ENCODE peak calls at places on chromosomes 6 and 20, in nine cellular contexts. One of them, this sample, is unnamed.

GRCh38 chr20:62370115-62370806 is 3.1 kb upstream of the LAMA5 start:
- DNase-seq in left lung: peak; percentile 72
- DNase-seq in neural progenitor cell: no peak
- DNase-seq in adrenal gland: peak; percentile 54
- DNase-seq in osteoblast: peak; percentile 98
- DNase-seq in pancreas: no peak
- DNase-seq in lung: no peak
- DNase-seq in spleen: no peak
- DNase-seq in sigmoid colon: no peak
- DNase-seq in this sample: peak; percentile 47

GRCh38 chr20:31594002-31594557 is 11.0 kb upstream of the ID1 start:
- DNase-seq in left lung: no peak
- DNase-seq in neural progenitor cell: no peak
- DNase-seq in adrenal gland: no peak
- DNase-seq in osteoblast: no peak
- DNase-seq in pancreas: no peak
- DNase-seq in lung: no peak
- DNase-seq in spleen: no peak
- DNase-seq in sigmoid colon: no peak
- DNase-seq in this sample: no peak

GRCh38 chr20:56429496-56429895 is 17.4 kb downstream of the CASS4 start:
- DNase-seq in left lung: peak; percentile 31
- DNase-seq in neural progenitor cell: no peak
- DNase-seq in adrenal gland: no peak
- DNase-seq in osteoblast: no peak
- DNase-seq in pancreas: no peak
- DNase-seq in lung: no peak
- DNase-seq in spleen: no peak
- DNase-seq in sigmoid colon: no peak
- DNase-seq in this sample: no peak

GRCh38 chr6:17490724-17491123 is 97.3 kb downstream of the CAP2 start:
- DNase-seq in left lung: no peak
- DNase-seq in neural progenitor cell: no peak
- DNase-seq in adrenal gland: no peak
- DNase-seq in osteoblast: no peak
- DNase-seq in pancreas: no peak
- DNase-seq in lung: no peak
- DNase-seq in spleen: no peak
- DNase-seq in sigmoid colon: no peak
- DNase-seq in this sample: no peak

GRCh38 chr20:4961746-4962145 is 39.6 kb downstream of the SLC23A2 start:
- DNase-seq in left lung: no peak
- DNase-seq in neural progenitor cell: no peak
- DNase-seq in adrenal gland: peak; percentile 81
- DNase-seq in osteoblast: peak; percentile 9
- DNase-seq in pancreas: no peak
- DNase-seq in lung: no peak
- DNase-seq in spleen: no peak
- DNase-seq in sigmoid colon: no peak
- DNase-seq in this sample: no peak

GRCh38 chr6:19322691-19323470 is 514.3 kb upstream of the ID4 start:
- DNase-seq in left lung: no peak
- DNase-seq in neural progenitor cell: no peak
- DNase-seq in adrenal gland: no peak
- DNase-seq in osteoblast: no peak
- DNase-seq in pancreas: no peak
- DNase-seq in lung: no peak
- DNase-seq in spleen: no peak
- DNase-seq in sigmoid colon: no peak
- DNase-seq in this sample: no peak

GRCh38 chr20:58223358-58223941 is 5.0 kb downstream of the ANKRD60 start:
- DNase-seq in left lung: no peak
- DNase-seq in neural progenitor cell: no peak
- DNase-seq in adrenal gland: no peak
- DNase-seq in osteoblast: no peak
- DNase-seq in pancreas: no peak
- DNase-seq in lung: no peak
- DNase-seq in spleen: no peak
- DNase-seq in sigmoid colon: peak; percentile 34
- DNase-seq in this sample: no peak

GRCh38 chr6:2498224-2498623 is 252.5 kb downstream of the MYLK4 start:
- DNase-seq in left lung: no peak
- DNase-seq in neural progenitor cell: no peak
- DNase-seq in adrenal gland: no peak
- DNase-seq in osteoblast: no peak
- DNase-seq in pancreas: no peak
- DNase-seq in lung: no peak
- DNase-seq in spleen: no peak
- DNase-seq in sigmoid colon: no peak
- DNase-seq in this sample: no peak

GRCh38 chr20:63843222-63843621 is 12.2 kb upstream of the ZBTB46 start:
- DNase-seq in left lung: no peak
- DNase-seq in neural progenitor cell: no peak
- DNase-seq in adrenal gland: no peak
- DNase-seq in osteoblast: no peak
- DNase-seq in pancreas: no peak
- DNase-seq in lung: no peak
- DNase-seq in spleen: no peak
- DNase-seq in sigmoid colon: no peak
- DNase-seq in this sample: no peak

GRCh38 chr20:43579861-43580793 is 10.6 kb upstream of the IFT52 start:
- DNase-seq in left lung: no peak
- DNase-seq in neural progenitor cell: no peak
- DNase-seq in adrenal gland: no peak
- DNase-seq in osteoblast: no peak
- DNase-seq in pancreas: no peak
- DNase-seq in lung: no peak
- DNase-seq in spleen: peak; percentile 11
- DNase-seq in sigmoid colon: no peak
- DNase-seq in this sample: no peak

GRCh38 chr6:16049178-16049577 is 79.7 kb upstream of the MYLIP start:
- DNase-seq in left lung: no peak
- DNase-seq in neural progenitor cell: no peak
- DNase-seq in adrenal gland: no peak
- DNase-seq in osteoblast: no peak
- DNase-seq in pancreas: no peak
- DNase-seq in lung: no peak
- DNase-seq in spleen: no peak
- DNase-seq in sigmoid colon: no peak
- DNase-seq in this sample: no peak

GRCh38 chr6:132872923-132873322 is 58.6 kb downstream of the RPS12 start:
- DNase-seq in left lung: no peak
- DNase-seq in neural progenitor cell: no peak
- DNase-seq in adrenal gland: no peak
- DNase-seq in osteoblast: no peak
- DNase-seq in pancreas: no peak
- DNase-seq in lung: no peak
- DNase-seq in spleen: no peak
- DNase-seq in sigmoid colon: no peak
- DNase-seq in this sample: no peak

GRCh38 chr20:61949363-61949713 is 116.3 kb downstream of the TAF4 start:
- DNase-seq in left lung: no peak
- DNase-seq in neural progenitor cell: no peak
- DNase-seq in adrenal gland: no peak
- DNase-seq in osteoblast: peak; percentile 69
- DNase-seq in pancreas: no peak
- DNase-seq in lung: no peak
- DNase-seq in spleen: peak; percentile 49
- DNase-seq in sigmoid colon: peak; percentile 35
- DNase-seq in this sample: no peak

GRCh38 chr20:35248641-35249475 is 22.4 kb downstream of the MMP24 start:
- DNase-seq in left lung: no peak
- DNase-seq in neural progenitor cell: no peak
- DNase-seq in adrenal gland: no peak
- DNase-seq in osteoblast: no peak
- DNase-seq in pancreas: no peak
- DNase-seq in lung: no peak
- DNase-seq in spleen: no peak
- DNase-seq in sigmoid colon: no peak
- DNase-seq in this sample: no peak

GRCh38 chr6:64334646-64335045 is 699.0 kb downstream of the PHF3 start:
- DNase-seq in left lung: no peak
- DNase-seq in neural progenitor cell: no peak
- DNase-seq in adrenal gland: no peak
- DNase-seq in osteoblast: no peak
- DNase-seq in pancreas: no peak
- DNase-seq in lung: no peak
- DNase-seq in spleen: no peak
- DNase-seq in sigmoid colon: no peak
- DNase-seq in this sample: no peak

GRCh38 chr6:12504325-12504966 is 212.1 kb upstream of the PHACTR1 start:
- DNase-seq in left lung: no peak
- DNase-seq in neural progenitor cell: peak; percentile 39
- DNase-seq in adrenal gland: no peak
- DNase-seq in osteoblast: peak; percentile 39
- DNase-seq in pancreas: no peak
- DNase-seq in lung: no peak
- DNase-seq in spleen: no peak
- DNase-seq in sigmoid colon: no peak
- DNase-seq in this sample: no peak
- TF ChIP-seq CTCF in left lung: peak; percentile 31
- TF ChIP-seq CTCF in neural progenitor cell: peak; percentile 59
- TF ChIP-seq CTCF in adrenal gland: peak; percentile 22
- TF ChIP-seq CTCF in osteoblast: peak; percentile 56
- TF ChIP-seq CTCF in pancreas: no peak
- TF ChIP-seq CTCF in lung: no peak
- TF ChIP-seq CTCF in spleen: no peak
- TF ChIP-seq CTCF in sigmoid colon: no peak
- TF ChIP-seq CTCF in this sample: peak; percentile 15

GRCh38 chr6:34049395-34050342 is 96.2 kb downstream of the GRM4 start:
- DNase-seq in left lung: no peak
- DNase-seq in neural progenitor cell: no peak
- DNase-seq in adrenal gland: no peak
- DNase-seq in osteoblast: no peak
- DNase-seq in pancreas: no peak
- DNase-seq in lung: no peak
- DNase-seq in spleen: no peak
- DNase-seq in sigmoid colon: no peak
- DNase-seq in this sample: no peak
- H3K4me1 ChIP-seq in left lung: no peaks in the 10 kb centered on the region
- H3K4me1 ChIP-seq in neural progenitor cell: peaks cover 36% of the 10 kb centered on the region
- H3K4me1 ChIP-seq in adrenal gland: no peaks in the 10 kb centered on the region
- H3K4me1 ChIP-seq in osteoblast: no peaks in the 10 kb centered on the region
- H3K4me1 ChIP-seq in pancreas: no peaks in the 10 kb centered on the region
- H3K4me1 ChIP-seq in lung: no peaks in the 10 kb centered on the region
- H3K4me1 ChIP-seq in spleen: no peaks in the 10 kb centered on the region
- H3K4me1 ChIP-seq in sigmoid colon: no peaks in the 10 kb centered on the region
- H3K4me1 ChIP-seq in this sample: no peaks in the 10 kb centered on the region

DNA sequence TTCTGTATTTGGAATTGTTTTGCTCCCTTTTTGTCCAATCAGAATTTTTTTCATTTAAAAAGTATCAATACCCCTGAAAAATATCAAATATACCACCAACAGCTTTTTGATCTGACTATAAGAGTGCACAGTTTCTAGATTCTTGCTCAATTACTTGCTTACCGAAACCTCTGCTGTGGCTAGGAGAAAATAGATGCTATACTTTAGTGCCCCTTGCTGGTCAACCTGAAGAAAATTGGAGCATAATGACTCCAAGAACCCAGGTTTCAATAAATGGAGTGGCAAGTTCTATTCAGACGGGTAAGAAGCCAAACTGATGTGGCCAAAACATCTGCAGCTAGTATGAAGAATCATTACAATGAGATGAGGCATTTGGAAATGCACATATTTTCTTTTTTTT is 91.4 kb upstream of the SASH1 start:
- DNase-seq in left lung: no peak
- DNase-seq in neural progenitor cell: peak; percentile 35
- DNase-seq in adrenal gland: no peak
- DNase-seq in osteoblast: peak; percentile 57
- DNase-seq in pancreas: no peak
- DNase-seq in lung: no peak
- DNase-seq in spleen: no peak
- DNase-seq in sigmoid colon: no peak
- DNase-seq in this sample: no peak
- TF ChIP-seq CTCF in left lung: peak; percentile 26
- TF ChIP-seq CTCF in neural progenitor cell: peak; percentile 49
- TF ChIP-seq CTCF in adrenal gland: peak; percentile 51
- TF ChIP-seq CTCF in osteoblast: peak; percentile 60
- TF ChIP-seq CTCF in pancreas: no peak
- TF ChIP-seq CTCF in lung: peak; percentile 25
- TF ChIP-seq CTCF in spleen: no peak
- TF ChIP-seq CTCF in sigmoid colon: peak; percentile 44
- TF ChIP-seq CTCF in this sample: peak; percentile 25

GRCh38 chr6:37992749-37993148 is 173.2 kb downstream of the ZFAND3 start:
- DNase-seq in left lung: no peak
- DNase-seq in neural progenitor cell: no peak
- DNase-seq in adrenal gland: no peak
- DNase-seq in osteoblast: peak; percentile 21
- DNase-seq in pancreas: no peak
- DNase-seq in lung: no peak
- DNase-seq in spleen: no peak
- DNase-seq in sigmoid colon: no peak
- DNase-seq in this sample: no peak
- H3K4me1 ChIP-seq in left lung: peaks cover 15% of the 10 kb centered on the region
- H3K4me1 ChIP-seq in neural progenitor cell: peaks cover 44% of the 10 kb centered on the region
- H3K4me1 ChIP-seq in adrenal gland: peaks cover 39% of the 10 kb centered on the region
- H3K4me1 ChIP-seq in osteoblast: peaks cover 37% of the 10 kb centered on the region
- H3K4me1 ChIP-seq in pancreas: peaks cover 10% of the 10 kb centered on the region
- H3K4me1 ChIP-seq in lung: peaks cover 5% of the 10 kb centered on the region
- H3K4me1 ChIP-seq in spleen: peaks cover 20% of the 10 kb centered on the region
- H3K4me1 ChIP-seq in sigmoid colon: peaks cover 73% of the 10 kb centered on the region
- H3K4me1 ChIP-seq in this sample: peaks cover 63% of the 10 kb centered on the region

DNA sequence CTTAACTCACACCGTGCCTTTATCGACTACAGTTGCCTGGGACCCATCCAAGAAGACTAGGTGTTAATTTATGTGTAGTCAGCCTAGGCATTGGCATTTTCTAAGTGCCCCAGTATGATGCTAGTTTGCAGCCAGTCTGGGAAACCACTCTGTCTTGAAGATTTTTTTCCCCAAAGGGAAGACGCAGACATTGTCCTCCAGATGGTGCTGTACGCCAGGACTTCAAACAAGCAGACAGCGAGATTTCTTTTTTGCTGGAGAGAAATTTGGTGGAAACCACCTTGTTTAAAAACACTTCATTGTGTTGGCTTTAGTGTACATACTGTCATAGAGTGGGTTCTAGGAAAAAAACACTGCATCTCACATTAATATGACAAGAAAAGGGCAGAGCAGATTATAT is 30.0 kb downstream of the ALDH5A1 start:
- DNase-seq in left lung: no peak
- DNase-seq in neural progenitor cell: peak; percentile 70
- DNase-seq in adrenal gland: no peak
- DNase-seq in osteoblast: peak; percentile 77
- DNase-seq in pancreas: no peak
- DNase-seq in lung: no peak
- DNase-seq in spleen: no peak
- DNase-seq in sigmoid colon: no peak
- DNase-seq in this sample: no peak
- TF ChIP-seq CTCF in left lung: no peak
- TF ChIP-seq CTCF in neural progenitor cell: peak; percentile 75
- TF ChIP-seq CTCF in adrenal gland: peak; percentile 16
- TF ChIP-seq CTCF in osteoblast: peak; percentile 64
- TF ChIP-seq CTCF in pancreas: no peak
- TF ChIP-seq CTCF in lung: no peak
- TF ChIP-seq CTCF in spleen: no peak
- TF ChIP-seq CTCF in sigmoid colon: no peak
- TF ChIP-seq CTCF in this sample: no peak

GRCh38 chr6:111187874-111188273 is 100.6 kb downstream of the SLC16A10 start:
- DNase-seq in left lung: no peak
- DNase-seq in neural progenitor cell: no peak
- DNase-seq in adrenal gland: no peak
- DNase-seq in osteoblast: peak; percentile 29
- DNase-seq in pancreas: no peak
- DNase-seq in lung: no peak
- DNase-seq in spleen: no peak
- DNase-seq in sigmoid colon: no peak
- DNase-seq in this sample: no peak
- H3K4me1 ChIP-seq in left lung: no peaks in the 10 kb centered on the region
- H3K4me1 ChIP-seq in neural progenitor cell: no peaks in the 10 kb centered on the region
- H3K4me1 ChIP-seq in adrenal gland: no peaks in the 10 kb centered on the region
- H3K4me1 ChIP-seq in osteoblast: no peaks in the 10 kb centered on the region
- H3K4me1 ChIP-seq in pancreas: peaks cover 4% of the 10 kb centered on the region
- H3K4me1 ChIP-seq in lung: no peaks in the 10 kb centered on the region
- H3K4me1 ChIP-seq in spleen: no peaks in the 10 kb centered on the region
- H3K4me1 ChIP-seq in sigmoid colon: no peaks in the 10 kb centered on the region
- H3K4me1 ChIP-seq in this sample: no peaks in the 10 kb centered on the region